ENCODE peak calls at places on chromosomes 7 and 10, in five cellular contexts. One of them, this sample, is unnamed.

GRCh38 chr7:64799-65430 is 127.5 kb upstream of the FAM20C start:
- DNase-seq in AG08395: no peak
- DNase-seq in AG20443: no peak
- DNase-seq in B cell: no peak
- DNase-seq in KBM-7: no peak
- DNase-seq in this sample: no peak

GRCh38 chr7:29884399-29885272 is 78.3 kb downstream of the WIPF3 start:
- DNase-seq in AG08395: no peak
- DNase-seq in AG20443: no peak
- DNase-seq in B cell: peak
- DNase-seq in KBM-7: no peak
- DNase-seq in this sample: peak

GRCh38 chr10:24720096-24720495 is 3.6 kb downstream of the ARHGAP21 start:
- DNase-seq in AG08395: no peak
- DNase-seq in AG20443: no peak
- DNase-seq in B cell: no peak
- DNase-seq in KBM-7: no peak
- DNase-seq in this sample: no peak

GRCh38 chr7:23893172-23893941 is 183.3 kb downstream of the STK31 start:
- DNase-seq in AG08395: no peak
- DNase-seq in AG20443: no peak
- DNase-seq in B cell: no peak
- DNase-seq in KBM-7: no peak
- DNase-seq in this sample: no peak

GRCh38 chr10:55858730-55859129 is 502.3 kb downstream of the ZWINT start:
- DNase-seq in AG08395: no peak
- DNase-seq in AG20443: no peak
- DNase-seq in B cell: no peak
- DNase-seq in KBM-7: no peak
- DNase-seq in this sample: no peak

GRCh38 chr10:71945819-71946474 is 18.2 kb upstream of the CHST3 start:
- DNase-seq in AG08395: no peak
- DNase-seq in AG20443: no peak
- DNase-seq in B cell: peak
- DNase-seq in KBM-7: no peak
- DNase-seq in this sample: no peak

GRCh38 chr7:25028370-25028971 is 48.5 kb upstream of the OSBPL3 start:
- DNase-seq in AG08395: peak
- DNase-seq in AG20443: peak
- DNase-seq in B cell: no peak
- DNase-seq in KBM-7: peak
- DNase-seq in this sample: no peak

GRCh38 chr10:120824864-120825263 is 26.3 kb upstream of the WDR11 start:
- DNase-seq in AG08395: no peak
- DNase-seq in AG20443: no peak
- DNase-seq in B cell: peak
- DNase-seq in KBM-7: peak
- DNase-seq in this sample: no peak

GRCh38 chr7:157515342-157516041 is 178.7 kb downstream of the DNAJB6 start:
- DNase-seq in AG08395: no peak
- DNase-seq in AG20443: no peak
- DNase-seq in B cell: no peak
- DNase-seq in KBM-7: no peak
- DNase-seq in this sample: no peak

GRCh38 chr7:25862993-25863726 is 288.8 kb upstream of the NFE2L3 start:
- DNase-seq in AG08395: no peak
- DNase-seq in AG20443: no peak
- DNase-seq in B cell: peak
- DNase-seq in KBM-7: no peak
- DNase-seq in this sample: no peak

GRCh38 chr7:936131-937054 is 18.1 kb downstream of the ADAP1 start:
- DNase-seq in AG08395: peak
- DNase-seq in AG20443: no peak
- DNase-seq in B cell: no peak
- DNase-seq in KBM-7: no peak
- DNase-seq in this sample: no peak

GRCh38 chr7:120370954-120371353 is 98.0 kb downstream of the KCND2 start:
- DNase-seq in AG08395: no peak
- DNase-seq in AG20443: no peak
- DNase-seq in B cell: no peak
- DNase-seq in KBM-7: no peak
- DNase-seq in this sample: no peak

GRCh38 chr7:116911799-116912198 is 41.5 kb upstream of the ST7 start:
- DNase-seq in AG08395: no peak
- DNase-seq in AG20443: peak
- DNase-seq in B cell: no peak
- DNase-seq in KBM-7: no peak
- DNase-seq in this sample: no peak

GRCh38 chr10:116038259-116038658 is 234.7 kb downstream of the GFRA1 start:
- DNase-seq in AG08395: peak
- DNase-seq in AG20443: peak
- DNase-seq in B cell: no peak
- DNase-seq in KBM-7: no peak
- DNase-seq in this sample: no peak

GRCh38 chr10:116886772-116887171 is 37.5 kb downstream of the ENO4 start:
- DNase-seq in AG08395: no peak
- DNase-seq in AG20443: no peak
- DNase-seq in B cell: no peak
- DNase-seq in KBM-7: no peak
- DNase-seq in this sample: no peak

GRCh38 chr7:152867482-152867833 is 107.9 kb downstream of the ACTR3B start:
- DNase-seq in AG08395: no peak
- DNase-seq in AG20443: no peak
- DNase-seq in B cell: no peak
- DNase-seq in KBM-7: no peak
- DNase-seq in this sample: no peak

GRCh38 chr10:32315426-32315825 is 31.5 kb downstream of the EPC1 start:
- DNase-seq in AG08395: no peak
- DNase-seq in AG20443: no peak
- DNase-seq in B cell: no peak
- DNase-seq in KBM-7: no peak
- DNase-seq in this sample: no peak

GRCh38 chr10:110556993-110557601 is 10.4 kb upstream of the SMC3 start:
- DNase-seq in AG08395: peak
- DNase-seq in AG20443: peak
- DNase-seq in B cell: peak
- DNase-seq in KBM-7: peak
- DNase-seq in this sample: no peak